ENCODE peak calls at places on chromosomes 16 and 17, in five cellular contexts. I is BE2C; Y is endodermal cell; T is CD8-positive, alpha-beta T cell; X is esophagus squamous epithelium. W is an unnamed sample.

GRCh38 chr17:77596491-77597420 is 361.7 kb upstream of the TNRC6C start:
- DNase-seq in T (no peak), Y (no peak), X (no peak), I (no peak), W (no peak)

GRCh38 chr16:72739577-72739976 is 308.4 kb downstream of the ZFHX3 start:
- DNase-seq in I (no peak), Y (no peak), X (no peak), T (no peak), W (no peak)

GRCh38 chr17:78125976-78126894 is 2.3 kb downstream of the TMC6 start:
- DNase-seq in X (no peak), I (peak; percentile 82), Y (no peak), T (no peak), W (peak; percentile 61)

GRCh38 chr16:68728558-68728957 is 8.5 kb upstream of the CDH1 start:
- DNase-seq in X (no peak), I (no peak), Y (no peak), T (no peak), W (no peak)

GRCh38 chr16:75256871-75257343 is 5.5 kb upstream of the BCAR1 start:
- DNase-seq in T (no peak), Y (peak; percentile 64), X (no peak), I (peak; percentile 73), W (peak; percentile 88)

GRCh38 chr17:20998571-20999043 is 44.2 kb downstream of the USP22 start:
- DNase-seq in T (no peak), I (no peak), Y (peak; percentile 68), X (no peak), W (no peak)

GRCh38 chr16:49631521-49632041 is 224.3 kb downstream of the ZNF423 start:
- DNase-seq in T (no peak), X (no peak), I (no peak), Y (peak; percentile 32), W (no peak)

GRCh38 chr17:20008242-20009051 is 712 bp upstream of the SPECC1 start:
- DNase-seq in X (no peak), Y (peak; percentile 86), I (peak; percentile 9), T (no peak), W (peak; percentile 79)

GRCh38 chr16:24645739-24646645 is 83.5 kb upstream of the TNRC6A start:
- DNase-seq in X (no peak), T (no peak), Y (no peak), I (no peak), W (no peak)

GRCh38 chr16:1681032-1681431 is 3.0 kb downstream of the JPT2 start:
- DNase-seq in X (no peak), Y (no peak), I (no peak), T (no peak), W (no peak)

GRCh38 chr17:57755479-57756070 is 10.5 kb upstream of the CCDC182 start:
- DNase-seq in I (no peak), X (no peak), Y (peak; percentile 74), T (no peak), W (no peak)

GRCh38 chr17:44901323-44901965 is 2.2 kb upstream of the EFTUD2 start:
- DNase-seq in I (no peak), X (no peak), Y (no peak), T (no peak), W (no peak)

GRCh38 chr17:8628609-8629169 is 1.8 kb downstream of the MYH10 start:
- DNase-seq in I (peak; percentile 8), T (no peak), Y (no peak), X (no peak), W (no peak)
- H3K27me3 ChIP-seq in I (no peaks in the 10 kb centered on the region), T (peaks cover 8% of the 10 kb centered on the region), Y (no peaks in the 10 kb centered on the region), X (peaks cover 18% of the 10 kb centered on the region), W (no peaks in the 10 kb centered on the region)

GRCh38 chr16:77064037-77064436 is 127.0 kb upstream of the MON1B start:
- DNase-seq in X (no peak), I (no peak), T (no peak), Y (peak; percentile 62), W (no peak)
- H3K4me3 ChIP-seq in X (no peak overlapping the region), I (no peak overlapping the region), T (no peak overlapping the region), Y (no peak overlapping the region), W (no peak overlapping the region)

GRCh38 chr16:67482260-67482924 is 955 bp downstream of the AGRP start:
- DNase-seq in Y (no peak), X (no peak), I (no peak), T (no peak), W (no peak)
- H3K36me3 ChIP-seq in Y (peaks cover 5% of the 10 kb centered on the region), X (peaks cover 25% of the 10 kb centered on the region), I (no peaks in the 10 kb centered on the region), T (peaks cover 4% of the 10 kb centered on the region), W (no peaks in the 10 kb centered on the region)

GRCh38 chr17:74697477-74697876 is 15.2 kb downstream of the CD300LF start:
- DNase-seq in X (no peak), I (no peak), Y (no peak), T (no peak), W (no peak)
- H3K27me3 ChIP-seq in X (peaks cover 50% of the 10 kb centered on the region), I (peaks cover 4% of the 10 kb centered on the region), Y (no peaks in the 10 kb centered on the region), T (no peaks in the 10 kb centered on the region), W (no peaks in the 10 kb centered on the region)